ENCODE peak calls at places on chromosomes 3 and 15, in ten cellular contexts. One of them, this sample, is unnamed.

GRCh38 chr3:46405301-46406079 is 1.4 kb downstream of the CCR5AS start:
- DNase-seq in PC-9: no peak
- DNase-seq in left lung: no peak
- DNase-seq in HFF-Myc: no peak
- DNase-seq in fibroblast of the aortic adventitia: no peak
- DNase-seq in mucosa of descending colon: peak; percentile 75
- DNase-seq in tibial artery: peak; percentile 59
- DNase-seq in MM.1S: no peak
- DNase-seq in neural progenitor cell: no peak
- DNase-seq in hepatocyte: peak; percentile 71
- DNase-seq in this sample: peak; percentile 53

GRCh38 chr3:155960060-155960459 is 89.6 kb downstream of the GMPS start:
- DNase-seq in MM.1S: no peak
- DNase-seq in hepatocyte: peak; percentile 30
- DNase-seq in neural progenitor cell: no peak
- DNase-seq in tibial artery: no peak
- DNase-seq in PC-9: no peak
- DNase-seq in fibroblast of the aortic adventitia: peak; percentile 94
- DNase-seq in HFF-Myc: no peak
- DNase-seq in left lung: no peak
- DNase-seq in mucosa of descending colon: no peak
- DNase-seq in this sample: peak; percentile 72

GRCh38 chr3:39404943-39405686 is 1.4 kb upstream of the RPSA start:
- DNase-seq in hepatocyte: no peak
- DNase-seq in tibial artery: no peak
- DNase-seq in MM.1S: no peak
- DNase-seq in left lung: no peak
- DNase-seq in mucosa of descending colon: no peak
- DNase-seq in PC-9: no peak
- DNase-seq in HFF-Myc: no peak
- DNase-seq in fibroblast of the aortic adventitia: no peak
- DNase-seq in neural progenitor cell: no peak
- DNase-seq in this sample: no peak

GRCh38 chr3:57144952-57145351 is 20.2 kb downstream of the IL17RD start:
- DNase-seq in tibial artery: no peak
- DNase-seq in hepatocyte: no peak
- DNase-seq in neural progenitor cell: no peak
- DNase-seq in MM.1S: no peak
- DNase-seq in PC-9: no peak
- DNase-seq in HFF-Myc: no peak
- DNase-seq in mucosa of descending colon: no peak
- DNase-seq in fibroblast of the aortic adventitia: no peak
- DNase-seq in left lung: no peak
- DNase-seq in this sample: no peak

GRCh38 chr15:88312941-88313579 is 56.5 kb upstream of the NTRK3 start:
- DNase-seq in PC-9: no peak
- DNase-seq in HFF-Myc: no peak
- DNase-seq in left lung: no peak
- DNase-seq in neural progenitor cell: no peak
- DNase-seq in fibroblast of the aortic adventitia: no peak
- DNase-seq in tibial artery: no peak
- DNase-seq in MM.1S: no peak
- DNase-seq in hepatocyte: no peak
- DNase-seq in mucosa of descending colon: no peak
- DNase-seq in this sample: no peak

GRCh38 chr3:72081456-72081855 is 296.5 kb upstream of the PROK2 start:
- DNase-seq in PC-9: no peak
- DNase-seq in HFF-Myc: no peak
- DNase-seq in MM.1S: no peak
- DNase-seq in left lung: no peak
- DNase-seq in neural progenitor cell: no peak
- DNase-seq in mucosa of descending colon: no peak
- DNase-seq in hepatocyte: no peak
- DNase-seq in fibroblast of the aortic adventitia: no peak
- DNase-seq in tibial artery: no peak
- DNase-seq in this sample: no peak

GRCh38 chr3:9883676-9884554 is 3.9 kb upstream of the CIDEC start:
- DNase-seq in fibroblast of the aortic adventitia: peak; percentile 69
- DNase-seq in left lung: no peak
- DNase-seq in PC-9: no peak
- DNase-seq in tibial artery: no peak
- DNase-seq in neural progenitor cell: no peak
- DNase-seq in mucosa of descending colon: no peak
- DNase-seq in HFF-Myc: no peak
- DNase-seq in hepatocyte: peak; percentile 48
- DNase-seq in MM.1S: no peak
- DNase-seq in this sample: peak; percentile 71

GRCh38 chr3:71195492-71195891 is 388.0 kb downstream of the FOXP1 start:
- DNase-seq in HFF-Myc: peak; percentile 29
- DNase-seq in PC-9: peak; percentile 10
- DNase-seq in left lung: no peak
- DNase-seq in hepatocyte: no peak
- DNase-seq in mucosa of descending colon: no peak
- DNase-seq in MM.1S: no peak
- DNase-seq in tibial artery: no peak
- DNase-seq in neural progenitor cell: no peak
- DNase-seq in fibroblast of the aortic adventitia: no peak
- DNase-seq in this sample: peak; percentile 88

GRCh38 chr15:73755481-73755880 is 2.3 kb upstream of the INSYN1 start:
- DNase-seq in mucosa of descending colon: no peak
- DNase-seq in left lung: no peak
- DNase-seq in neural progenitor cell: no peak
- DNase-seq in fibroblast of the aortic adventitia: no peak
- DNase-seq in hepatocyte: no peak
- DNase-seq in PC-9: no peak
- DNase-seq in tibial artery: no peak
- DNase-seq in MM.1S: no peak
- DNase-seq in HFF-Myc: no peak
- DNase-seq in this sample: no peak

GRCh38 chr15:81106560-81106959 is 27.5 kb upstream of the CFAP161 start:
- DNase-seq in HFF-Myc: peak; percentile 76
- DNase-seq in hepatocyte: peak; percentile 70
- DNase-seq in MM.1S: peak; percentile 74
- DNase-seq in left lung: no peak
- DNase-seq in tibial artery: peak; percentile 53
- DNase-seq in mucosa of descending colon: peak; percentile 60
- DNase-seq in PC-9: peak; percentile 48
- DNase-seq in neural progenitor cell: peak; percentile 58
- DNase-seq in fibroblast of the aortic adventitia: peak; percentile 85
- DNase-seq in this sample: peak; percentile 89

GRCh38 chr15:86865920-86866319 is 786.2 kb downstream of the AGBL1 start:
- DNase-seq in neural progenitor cell: no peak
- DNase-seq in tibial artery: no peak
- DNase-seq in fibroblast of the aortic adventitia: no peak
- DNase-seq in mucosa of descending colon: no peak
- DNase-seq in HFF-Myc: no peak
- DNase-seq in left lung: no peak
- DNase-seq in PC-9: no peak
- DNase-seq in MM.1S: no peak
- DNase-seq in hepatocyte: no peak
- DNase-seq in this sample: peak; percentile 5

GRCh38 chr15:27512281-27513001 is 541.5 kb downstream of the GABRG3 start:
- DNase-seq in HFF-Myc: no peak
- DNase-seq in MM.1S: no peak
- DNase-seq in tibial artery: no peak
- DNase-seq in fibroblast of the aortic adventitia: no peak
- DNase-seq in left lung: no peak
- DNase-seq in mucosa of descending colon: no peak
- DNase-seq in hepatocyte: no peak
- DNase-seq in neural progenitor cell: no peak
- DNase-seq in PC-9: no peak
- DNase-seq in this sample: no peak
- TF ChIP-seq CTCF in HFF-Myc: no peak
- TF ChIP-seq CTCF in MM.1S: no peak
- TF ChIP-seq CTCF in tibial artery: no peak
- TF ChIP-seq CTCF in fibroblast of the aortic adventitia: no peak
- TF ChIP-seq CTCF in left lung: no peak
- TF ChIP-seq CTCF in mucosa of descending colon: no peak
- TF ChIP-seq CTCF in hepatocyte: no peak
- TF ChIP-seq CTCF in neural progenitor cell: no peak
- TF ChIP-seq CTCF in PC-9: no peak
- TF ChIP-seq CTCF in this sample: no peak

DNA sequence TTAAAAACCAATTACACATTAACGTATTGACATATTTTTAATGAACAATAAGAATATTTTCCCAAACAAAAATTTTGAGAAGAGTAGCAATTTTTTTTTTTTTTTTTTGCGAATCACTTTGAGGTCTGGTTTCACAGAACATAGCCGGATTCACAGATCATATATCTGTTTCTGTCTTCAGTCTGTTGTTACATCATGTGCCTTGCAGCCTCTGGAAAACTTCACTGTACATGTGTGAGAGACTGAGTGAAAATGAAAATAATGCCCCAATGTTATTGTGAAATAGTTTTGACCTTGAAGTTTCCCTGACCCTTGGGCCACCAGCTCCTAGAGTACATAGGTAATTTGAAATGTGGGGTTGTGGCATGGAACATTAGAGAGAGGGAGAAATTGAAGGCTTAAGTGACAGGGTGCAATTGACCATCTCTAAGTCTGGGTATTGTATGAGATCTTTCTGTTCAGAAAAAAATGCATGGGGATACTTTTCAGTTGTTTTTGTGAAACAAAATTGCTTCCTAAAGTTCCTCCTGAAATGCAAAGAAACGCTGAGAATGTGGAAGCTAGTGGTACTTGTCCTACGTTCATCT is 14.0 kb downstream of the ITPR1 start:
- DNase-seq in MM.1S: peak; percentile 26
- DNase-seq in tibial artery: no peak
- DNase-seq in neural progenitor cell: no peak
- DNase-seq in mucosa of descending colon: no peak
- DNase-seq in left lung: no peak
- DNase-seq in HFF-Myc: no peak
- DNase-seq in hepatocyte: no peak
- DNase-seq in PC-9: no peak
- DNase-seq in fibroblast of the aortic adventitia: peak; percentile 24
- DNase-seq in this sample: peak; percentile 19
- H3K4me3 ChIP-seq in MM.1S: no peak overlapping the region
- H3K4me3 ChIP-seq in tibial artery: no peak overlapping the region
- H3K4me3 ChIP-seq in neural progenitor cell: no peak overlapping the region
- H3K4me3 ChIP-seq in mucosa of descending colon: no peak overlapping the region
- H3K4me3 ChIP-seq in left lung: no peak overlapping the region
- H3K4me3 ChIP-seq in HFF-Myc: no peak overlapping the region
- H3K4me3 ChIP-seq in hepatocyte: no peak overlapping the region
- H3K4me3 ChIP-seq in PC-9: no peak overlapping the region
- H3K4me3 ChIP-seq in fibroblast of the aortic adventitia: no peak overlapping the region
- H3K4me3 ChIP-seq in this sample: no peak overlapping the region

GRCh38 chr3:78978037-78978436 is 789.8 kb downstream of the ROBO1 start:
- DNase-seq in MM.1S: no peak
- DNase-seq in tibial artery: no peak
- DNase-seq in HFF-Myc: no peak
- DNase-seq in left lung: no peak
- DNase-seq in hepatocyte: no peak
- DNase-seq in mucosa of descending colon: no peak
- DNase-seq in PC-9: no peak
- DNase-seq in neural progenitor cell: no peak
- DNase-seq in fibroblast of the aortic adventitia: peak; percentile 36
- DNase-seq in this sample: peak; percentile 45
- TF ChIP-seq CTCF in MM.1S: peak; percentile 38
- TF ChIP-seq CTCF in tibial artery: peak; percentile 20
- TF ChIP-seq CTCF in HFF-Myc: peak; percentile 27
- TF ChIP-seq CTCF in left lung: no peak
- TF ChIP-seq CTCF in hepatocyte: no peak
- TF ChIP-seq CTCF in mucosa of descending colon: no peak
- TF ChIP-seq CTCF in PC-9: peak; percentile 55
- TF ChIP-seq CTCF in neural progenitor cell: peak; percentile 42
- TF ChIP-seq CTCF in fibroblast of the aortic adventitia: peak; percentile 43
- TF ChIP-seq CTCF in this sample: peak; percentile 60

GRCh38 chr3:58585994-58586393 is 8.8 kb upstream of the FAM107A start:
- DNase-seq in MM.1S: no peak
- DNase-seq in mucosa of descending colon: no peak
- DNase-seq in neural progenitor cell: peak; percentile 52
- DNase-seq in fibroblast of the aortic adventitia: no peak
- DNase-seq in HFF-Myc: no peak
- DNase-seq in tibial artery: no peak
- DNase-seq in left lung: no peak
- DNase-seq in PC-9: no peak
- DNase-seq in hepatocyte: no peak
- DNase-seq in this sample: no peak
- H3K4me3 ChIP-seq in MM.1S: peak overlapping the region; percentile 88
- H3K4me3 ChIP-seq in mucosa of descending colon: no peak overlapping the region
- H3K4me3 ChIP-seq in neural progenitor cell: peak overlapping the region; percentile 32
- H3K4me3 ChIP-seq in fibroblast of the aortic adventitia: no peak overlapping the region
- H3K4me3 ChIP-seq in HFF-Myc: no peak overlapping the region
- H3K4me3 ChIP-seq in tibial artery: peak overlapping the region; percentile 67
- H3K4me3 ChIP-seq in left lung: no peak overlapping the region
- H3K4me3 ChIP-seq in PC-9: peak overlapping the region; percentile 73
- H3K4me3 ChIP-seq in hepatocyte: no peak overlapping the region
- H3K4me3 ChIP-seq in this sample: no peak overlapping the region

GRCh38 chr3:184944221-184944620 is 132.3 kb downstream of the VPS8 start:
- DNase-seq in left lung: no peak
- DNase-seq in tibial artery: no peak
- DNase-seq in neural progenitor cell: peak; percentile 69
- DNase-seq in HFF-Myc: no peak
- DNase-seq in hepatocyte: no peak
- DNase-seq in fibroblast of the aortic adventitia: no peak
- DNase-seq in PC-9: no peak
- DNase-seq in mucosa of descending colon: no peak
- DNase-seq in MM.1S: no peak
- DNase-seq in this sample: no peak

GRCh38 chr3:184945886-184946625 is 134.1 kb downstream of the VPS8 start:
- DNase-seq in left lung: no peak
- DNase-seq in HFF-Myc: no peak
- DNase-seq in tibial artery: no peak
- DNase-seq in MM.1S: peak; percentile 63
- DNase-seq in neural progenitor cell: no peak
- DNase-seq in mucosa of descending colon: no peak
- DNase-seq in PC-9: no peak
- DNase-seq in hepatocyte: no peak
- DNase-seq in fibroblast of the aortic adventitia: no peak
- DNase-seq in this sample: no peak

GRCh38 chr3:184942735-184943134 is 130.8 kb downstream of the VPS8 start:
- DNase-seq in mucosa of descending colon: no peak
- DNase-seq in tibial artery: no peak
- DNase-seq in PC-9: no peak
- DNase-seq in left lung: no peak
- DNase-seq in HFF-Myc: no peak
- DNase-seq in MM.1S: peak; percentile 53
- DNase-seq in hepatocyte: no peak
- DNase-seq in neural progenitor cell: no peak
- DNase-seq in fibroblast of the aortic adventitia: no peak
- DNase-seq in this sample: no peak

GRCh38 chr3:184937611-184938010 is 125.6 kb downstream of the VPS8 start:
- DNase-seq in tibial artery: no peak
- DNase-seq in left lung: no peak
- DNase-seq in mucosa of descending colon: no peak
- DNase-seq in HFF-Myc: no peak
- DNase-seq in MM.1S: no peak
- DNase-seq in fibroblast of the aortic adventitia: no peak
- DNase-seq in PC-9: no peak
- DNase-seq in hepatocyte: no peak
- DNase-seq in neural progenitor cell: no peak
- DNase-seq in this sample: no peak

DNA sequence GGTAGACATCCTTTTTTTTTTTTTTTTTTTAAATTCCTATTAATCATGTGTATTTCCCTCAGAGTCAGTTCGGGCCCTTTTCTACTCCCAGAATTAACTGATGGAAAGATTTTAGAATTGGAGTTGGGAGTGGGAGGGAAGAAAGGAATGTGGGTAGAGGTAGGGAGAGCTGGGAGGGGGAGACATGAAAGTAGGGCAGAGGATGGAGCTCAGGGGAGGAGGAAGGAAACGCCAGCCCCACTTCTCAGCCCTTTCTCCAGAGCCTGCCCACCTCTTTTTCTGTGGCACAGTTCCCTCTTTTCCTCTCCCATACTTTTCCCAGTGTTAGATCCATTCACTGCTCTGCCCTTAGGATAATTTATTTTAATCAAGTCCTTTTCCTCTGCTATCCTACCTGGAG is 129.4 kb downstream of the VPS8 start:
- DNase-seq in HFF-Myc: no peak
- DNase-seq in hepatocyte: no peak
- DNase-seq in tibial artery: no peak
- DNase-seq in neural progenitor cell: no peak
- DNase-seq in mucosa of descending colon: no peak
- DNase-seq in PC-9: no peak
- DNase-seq in left lung: no peak
- DNase-seq in MM.1S: no peak
- DNase-seq in fibroblast of the aortic adventitia: no peak
- DNase-seq in this sample: no peak
- TF ChIP-seq CTCF in HFF-Myc: no peak
- TF ChIP-seq CTCF in hepatocyte: no peak
- TF ChIP-seq CTCF in tibial artery: no peak
- TF ChIP-seq CTCF in neural progenitor cell: no peak
- TF ChIP-seq CTCF in mucosa of descending colon: no peak
- TF ChIP-seq CTCF in PC-9: no peak
- TF ChIP-seq CTCF in left lung: no peak
- TF ChIP-seq CTCF in MM.1S: no peak
- TF ChIP-seq CTCF in fibroblast of the aortic adventitia: no peak
- TF ChIP-seq CTCF in this sample: no peak